ENCODE peak calls at places on chromosomes 13 and 19, in eight cellular contexts. One of them, this sample, is unnamed.

GRCh38 chr19:10404888-10405808 is 1.8 kb upstream of the CDC37 start:
- DNase-seq in stimulated activated CD8-positive, alpha-beta memory T cell treated with anti-CD3 and anti-CD28 coated beads, Interleukin-15, amount 100 ng/mL, for 4 hours: no peak
- DNase-seq in stimulated activated CD4-positive, alpha-beta T cell treated with anti-CD3 and anti-CD28 coated beads, Interleukin-4, amount 100 ng/mL, for 1 hour: peak; percentile 53
- DNase-seq in GM12892: no peak
- DNase-seq in NCI-H748 treated with DMSO at 0.1 percent for 48 hours: no peak
- DNase-seq in germinal center: no peak
- DNase-seq in BE2C: no peak
- DNase-seq in activated CD4-positive, alpha-beta T cell treated with anti-CD3 and anti-CD28 coated beads, Interleukin-2, amount 50 U/mL, for 48 hours: peak; percentile 70
- DNase-seq in this sample: no peak

GRCh38 chr19:35114656-35115537 is 726 bp upstream of the FXYD3 start:
- DNase-seq in stimulated activated CD8-positive, alpha-beta memory T cell treated with anti-CD3 and anti-CD28 coated beads, Interleukin-15, amount 100 ng/mL, for 4 hours: peak; percentile 35
- DNase-seq in stimulated activated CD4-positive, alpha-beta T cell treated with anti-CD3 and anti-CD28 coated beads, Interleukin-4, amount 100 ng/mL, for 1 hour: peak; percentile 71
- DNase-seq in GM12892: peak; percentile 86
- DNase-seq in NCI-H748 treated with DMSO at 0.1 percent for 48 hours: peak; percentile 59
- DNase-seq in germinal center: peak; percentile 83
- DNase-seq in BE2C: peak; percentile 74
- DNase-seq in activated CD4-positive, alpha-beta T cell treated with anti-CD3 and anti-CD28 coated beads, Interleukin-2, amount 50 U/mL, for 48 hours: peak; percentile 76
- DNase-seq in this sample: peak; percentile 94

GRCh38 chr13:58018020-58018419 is 386.5 kb downstream of the PCDH17 start:
- DNase-seq in stimulated activated CD8-positive, alpha-beta memory T cell treated with anti-CD3 and anti-CD28 coated beads, Interleukin-15, amount 100 ng/mL, for 4 hours: no peak
- DNase-seq in stimulated activated CD4-positive, alpha-beta T cell treated with anti-CD3 and anti-CD28 coated beads, Interleukin-4, amount 100 ng/mL, for 1 hour: no peak
- DNase-seq in GM12892: no peak
- DNase-seq in NCI-H748 treated with DMSO at 0.1 percent for 48 hours: no peak
- DNase-seq in germinal center: no peak
- DNase-seq in BE2C: no peak
- DNase-seq in activated CD4-positive, alpha-beta T cell treated with anti-CD3 and anti-CD28 coated beads, Interleukin-2, amount 50 U/mL, for 48 hours: no peak
- DNase-seq in this sample: peak; percentile 1

GRCh38 chr19:584240-585001 is 5.3 kb upstream of the HCN2 start:
- DNase-seq in stimulated activated CD8-positive, alpha-beta memory T cell treated with anti-CD3 and anti-CD28 coated beads, Interleukin-15, amount 100 ng/mL, for 4 hours: no peak
- DNase-seq in stimulated activated CD4-positive, alpha-beta T cell treated with anti-CD3 and anti-CD28 coated beads, Interleukin-4, amount 100 ng/mL, for 1 hour: peak; percentile 71
- DNase-seq in GM12892: peak; percentile 90
- DNase-seq in NCI-H748 treated with DMSO at 0.1 percent for 48 hours: no peak
- DNase-seq in germinal center: peak; percentile 82
- DNase-seq in BE2C: peak; percentile 89
- DNase-seq in activated CD4-positive, alpha-beta T cell treated with anti-CD3 and anti-CD28 coated beads, Interleukin-2, amount 50 U/mL, for 48 hours: peak; percentile 64
- DNase-seq in this sample: peak; percentile 82

GRCh38 chr13:67303661-67304333 is 73.7 kb upstream of the PCDH9 start:
- DNase-seq in stimulated activated CD8-positive, alpha-beta memory T cell treated with anti-CD3 and anti-CD28 coated beads, Interleukin-15, amount 100 ng/mL, for 4 hours: no peak
- DNase-seq in stimulated activated CD4-positive, alpha-beta T cell treated with anti-CD3 and anti-CD28 coated beads, Interleukin-4, amount 100 ng/mL, for 1 hour: no peak
- DNase-seq in GM12892: no peak
- DNase-seq in NCI-H748 treated with DMSO at 0.1 percent for 48 hours: no peak
- DNase-seq in germinal center: no peak
- DNase-seq in BE2C: no peak
- DNase-seq in activated CD4-positive, alpha-beta T cell treated with anti-CD3 and anti-CD28 coated beads, Interleukin-2, amount 50 U/mL, for 48 hours: no peak
- DNase-seq in this sample: no peak

GRCh38 chr13:26784704-26785639 is 24.4 kb upstream of the GPR12 start:
- DNase-seq in stimulated activated CD8-positive, alpha-beta memory T cell treated with anti-CD3 and anti-CD28 coated beads, Interleukin-15, amount 100 ng/mL, for 4 hours: no peak
- DNase-seq in stimulated activated CD4-positive, alpha-beta T cell treated with anti-CD3 and anti-CD28 coated beads, Interleukin-4, amount 100 ng/mL, for 1 hour: no peak
- DNase-seq in GM12892: no peak
- DNase-seq in NCI-H748 treated with DMSO at 0.1 percent for 48 hours: no peak
- DNase-seq in germinal center: peak; percentile 81
- DNase-seq in BE2C: no peak
- DNase-seq in activated CD4-positive, alpha-beta T cell treated with anti-CD3 and anti-CD28 coated beads, Interleukin-2, amount 50 U/mL, for 48 hours: peak; percentile 6
- DNase-seq in this sample: peak; percentile 17

GRCh38 chr19:6313398-6313969 is 19.9 kb downstream of the ACER1 start:
- DNase-seq in stimulated activated CD8-positive, alpha-beta memory T cell treated with anti-CD3 and anti-CD28 coated beads, Interleukin-15, amount 100 ng/mL, for 4 hours: no peak
- DNase-seq in stimulated activated CD4-positive, alpha-beta T cell treated with anti-CD3 and anti-CD28 coated beads, Interleukin-4, amount 100 ng/mL, for 1 hour: no peak
- DNase-seq in GM12892: no peak
- DNase-seq in NCI-H748 treated with DMSO at 0.1 percent for 48 hours: no peak
- DNase-seq in germinal center: no peak
- DNase-seq in BE2C: no peak
- DNase-seq in activated CD4-positive, alpha-beta T cell treated with anti-CD3 and anti-CD28 coated beads, Interleukin-2, amount 50 U/mL, for 48 hours: no peak
- DNase-seq in this sample: no peak

GRCh38 chr13:110832205-110832479 is 82.7 kb downstream of the ANKRD10 start:
- DNase-seq in stimulated activated CD8-positive, alpha-beta memory T cell treated with anti-CD3 and anti-CD28 coated beads, Interleukin-15, amount 100 ng/mL, for 4 hours: no peak
- DNase-seq in stimulated activated CD4-positive, alpha-beta T cell treated with anti-CD3 and anti-CD28 coated beads, Interleukin-4, amount 100 ng/mL, for 1 hour: no peak
- DNase-seq in GM12892: no peak
- DNase-seq in NCI-H748 treated with DMSO at 0.1 percent for 48 hours: no peak
- DNase-seq in germinal center: no peak
- DNase-seq in BE2C: no peak
- DNase-seq in activated CD4-positive, alpha-beta T cell treated with anti-CD3 and anti-CD28 coated beads, Interleukin-2, amount 50 U/mL, for 48 hours: no peak
- DNase-seq in this sample: no peak

GRCh38 chr13:99969934-99970760 is 1.4 kb downstream of the ZIC5 start:
- DNase-seq in stimulated activated CD8-positive, alpha-beta memory T cell treated with anti-CD3 and anti-CD28 coated beads, Interleukin-15, amount 100 ng/mL, for 4 hours: peak; percentile 34
- DNase-seq in stimulated activated CD4-positive, alpha-beta T cell treated with anti-CD3 and anti-CD28 coated beads, Interleukin-4, amount 100 ng/mL, for 1 hour: peak; percentile 52
- DNase-seq in GM12892: no peak
- DNase-seq in NCI-H748 treated with DMSO at 0.1 percent for 48 hours: peak; percentile 52
- DNase-seq in germinal center: peak; percentile 31
- DNase-seq in BE2C: peak; percentile 58
- DNase-seq in activated CD4-positive, alpha-beta T cell treated with anti-CD3 and anti-CD28 coated beads, Interleukin-2, amount 50 U/mL, for 48 hours: no peak
- DNase-seq in this sample: peak; percentile 56

GRCh38 chr13:27962128-27962841 is 6.8 kb downstream of the CDX2 start:
- DNase-seq in stimulated activated CD8-positive, alpha-beta memory T cell treated with anti-CD3 and anti-CD28 coated beads, Interleukin-15, amount 100 ng/mL, for 4 hours: no peak
- DNase-seq in stimulated activated CD4-positive, alpha-beta T cell treated with anti-CD3 and anti-CD28 coated beads, Interleukin-4, amount 100 ng/mL, for 1 hour: no peak
- DNase-seq in GM12892: no peak
- DNase-seq in NCI-H748 treated with DMSO at 0.1 percent for 48 hours: no peak
- DNase-seq in germinal center: no peak
- DNase-seq in BE2C: no peak
- DNase-seq in activated CD4-positive, alpha-beta T cell treated with anti-CD3 and anti-CD28 coated beads, Interleukin-2, amount 50 U/mL, for 48 hours: no peak
- DNase-seq in this sample: peak; percentile 81

GRCh38 chr13:113774177-113775107 is 15.4 kb downstream of the TMEM255B start:
- DNase-seq in stimulated activated CD8-positive, alpha-beta memory T cell treated with anti-CD3 and anti-CD28 coated beads, Interleukin-15, amount 100 ng/mL, for 4 hours: no peak
- DNase-seq in stimulated activated CD4-positive, alpha-beta T cell treated with anti-CD3 and anti-CD28 coated beads, Interleukin-4, amount 100 ng/mL, for 1 hour: no peak
- DNase-seq in GM12892: no peak
- DNase-seq in NCI-H748 treated with DMSO at 0.1 percent for 48 hours: no peak
- DNase-seq in germinal center: no peak
- DNase-seq in BE2C: no peak
- DNase-seq in activated CD4-positive, alpha-beta T cell treated with anti-CD3 and anti-CD28 coated beads, Interleukin-2, amount 50 U/mL, for 48 hours: no peak
- DNase-seq in this sample: no peak

GRCh38 chr19:4229179-4229931 is at the start of gene EBI3:
- DNase-seq in stimulated activated CD8-positive, alpha-beta memory T cell treated with anti-CD3 and anti-CD28 coated beads, Interleukin-15, amount 100 ng/mL, for 4 hours: peak; percentile 27
- DNase-seq in stimulated activated CD4-positive, alpha-beta T cell treated with anti-CD3 and anti-CD28 coated beads, Interleukin-4, amount 100 ng/mL, for 1 hour: peak; percentile 62
- DNase-seq in GM12892: peak; percentile 60
- DNase-seq in NCI-H748 treated with DMSO at 0.1 percent for 48 hours: no peak
- DNase-seq in germinal center: peak; percentile 47
- DNase-seq in BE2C: no peak
- DNase-seq in activated CD4-positive, alpha-beta T cell treated with anti-CD3 and anti-CD28 coated beads, Interleukin-2, amount 50 U/mL, for 48 hours: peak; percentile 78
- DNase-seq in this sample: peak; percentile 30

GRCh38 chr19:29528350-29528945 is 2.7 kb downstream of the VSTM2B start:
- DNase-seq in stimulated activated CD8-positive, alpha-beta memory T cell treated with anti-CD3 and anti-CD28 coated beads, Interleukin-15, amount 100 ng/mL, for 4 hours: peak; percentile 26
- DNase-seq in stimulated activated CD4-positive, alpha-beta T cell treated with anti-CD3 and anti-CD28 coated beads, Interleukin-4, amount 100 ng/mL, for 1 hour: peak; percentile 71
- DNase-seq in GM12892: peak; percentile 84
- DNase-seq in NCI-H748 treated with DMSO at 0.1 percent for 48 hours: peak; percentile 57
- DNase-seq in germinal center: peak; percentile 85
- DNase-seq in BE2C: peak; percentile 80
- DNase-seq in activated CD4-positive, alpha-beta T cell treated with anti-CD3 and anti-CD28 coated beads, Interleukin-2, amount 50 U/mL, for 48 hours: peak; percentile 77
- DNase-seq in this sample: peak; percentile 96

GRCh38 chr19:9966024-9966423 is 29.7 kb upstream of the OLFM2 start:
- DNase-seq in stimulated activated CD8-positive, alpha-beta memory T cell treated with anti-CD3 and anti-CD28 coated beads, Interleukin-15, amount 100 ng/mL, for 4 hours: no peak
- DNase-seq in stimulated activated CD4-positive, alpha-beta T cell treated with anti-CD3 and anti-CD28 coated beads, Interleukin-4, amount 100 ng/mL, for 1 hour: no peak
- DNase-seq in GM12892: no peak
- DNase-seq in NCI-H748 treated with DMSO at 0.1 percent for 48 hours: no peak
- DNase-seq in germinal center: no peak
- DNase-seq in BE2C: no peak
- DNase-seq in activated CD4-positive, alpha-beta T cell treated with anti-CD3 and anti-CD28 coated beads, Interleukin-2, amount 50 U/mL, for 48 hours: no peak
- DNase-seq in this sample: no peak

GRCh38 chr19:16106121-16106520 is 5.6 kb upstream of the RAB8A start:
- DNase-seq in stimulated activated CD8-positive, alpha-beta memory T cell treated with anti-CD3 and anti-CD28 coated beads, Interleukin-15, amount 100 ng/mL, for 4 hours: no peak
- DNase-seq in stimulated activated CD4-positive, alpha-beta T cell treated with anti-CD3 and anti-CD28 coated beads, Interleukin-4, amount 100 ng/mL, for 1 hour: no peak
- DNase-seq in GM12892: no peak
- DNase-seq in NCI-H748 treated with DMSO at 0.1 percent for 48 hours: no peak
- DNase-seq in germinal center: no peak
- DNase-seq in BE2C: no peak
- DNase-seq in activated CD4-positive, alpha-beta T cell treated with anti-CD3 and anti-CD28 coated beads, Interleukin-2, amount 50 U/mL, for 48 hours: no peak
- DNase-seq in this sample: no peak

GRCh38 chr19:4550018-4550417 is 9.5 kb downstream of the SEMA6B start:
- DNase-seq in stimulated activated CD8-positive, alpha-beta memory T cell treated with anti-CD3 and anti-CD28 coated beads, Interleukin-15, amount 100 ng/mL, for 4 hours: no peak
- DNase-seq in stimulated activated CD4-positive, alpha-beta T cell treated with anti-CD3 and anti-CD28 coated beads, Interleukin-4, amount 100 ng/mL, for 1 hour: no peak
- DNase-seq in GM12892: no peak
- DNase-seq in NCI-H748 treated with DMSO at 0.1 percent for 48 hours: no peak
- DNase-seq in germinal center: no peak
- DNase-seq in BE2C: no peak
- DNase-seq in activated CD4-positive, alpha-beta T cell treated with anti-CD3 and anti-CD28 coated beads, Interleukin-2, amount 50 U/mL, for 48 hours: no peak
- DNase-seq in this sample: no peak

GRCh38 chr13:40445557-40445990 is 220.9 kb downstream of the FOXO1 start:
- DNase-seq in stimulated activated CD8-positive, alpha-beta memory T cell treated with anti-CD3 and anti-CD28 coated beads, Interleukin-15, amount 100 ng/mL, for 4 hours: no peak
- DNase-seq in stimulated activated CD4-positive, alpha-beta T cell treated with anti-CD3 and anti-CD28 coated beads, Interleukin-4, amount 100 ng/mL, for 1 hour: no peak
- DNase-seq in GM12892: peak; percentile 73
- DNase-seq in NCI-H748 treated with DMSO at 0.1 percent for 48 hours: no peak
- DNase-seq in germinal center: peak; percentile 90
- DNase-seq in BE2C: peak; percentile 44
- DNase-seq in activated CD4-positive, alpha-beta T cell treated with anti-CD3 and anti-CD28 coated beads, Interleukin-2, amount 50 U/mL, for 48 hours: peak; percentile 23
- DNase-seq in this sample: no peak

GRCh38 chr13:70098669-70099068 is 9.0 kb upstream of the ATXN8OS start:
- DNase-seq in stimulated activated CD8-positive, alpha-beta memory T cell treated with anti-CD3 and anti-CD28 coated beads, Interleukin-15, amount 100 ng/mL, for 4 hours: no peak
- DNase-seq in stimulated activated CD4-positive, alpha-beta T cell treated with anti-CD3 and anti-CD28 coated beads, Interleukin-4, amount 100 ng/mL, for 1 hour: no peak
- DNase-seq in GM12892: no peak
- DNase-seq in NCI-H748 treated with DMSO at 0.1 percent for 48 hours: no peak
- DNase-seq in germinal center: no peak
- DNase-seq in BE2C: no peak
- DNase-seq in activated CD4-positive, alpha-beta T cell treated with anti-CD3 and anti-CD28 coated beads, Interleukin-2, amount 50 U/mL, for 48 hours: no peak
- DNase-seq in this sample: no peak